ENCODE peak calls at places on chromosomes 5 and 9, in eight cellular contexts. M is mucosa of descending colon; Z is CD8-positive, alpha-beta memory T cell; A is IMR-90; Y is cardiac muscle cell; I is keratinocyte; S is CD8-positive, alpha-beta T cell; F is adipocyte. U is an unnamed sample.
A peak's percentile ranks its signal among the peaks of the same experiment; 100 is the strongest.

GRCh38 chr9:70563437-70564204 is 149.2 kb upstream of the KLF9 start:
- DNase-seq in I (no peak), Z (no peak), A (peak; percentile 76), Y (no peak), M (peak; percentile 32), S (peak; percentile 24), F (peak; percentile 94), U (no peak)

GRCh38 chr5:127893232-127893631 is 190.0 kb downstream of the CCDC192 start:
- DNase-seq in F (no peak), M (no peak), Y (no peak), A (no peak), I (no peak), Z (no peak), S (no peak), U (no peak)

GRCh38 chr9:19660019-19660418 is 128.8 kb downstream of the SLC24A2 start:
- DNase-seq in Y (peak; percentile 26), M (no peak), F (no peak), Z (no peak), S (no peak), A (no peak), I (peak; percentile 5), U (no peak)

GRCh38 chr9:3719286-3719685 is 193.5 kb upstream of the RFX3 start:
- DNase-seq in S (no peak), Y (no peak), I (no peak), F (no peak), Z (no peak), A (no peak), M (no peak), U (no peak)

GRCh38 chr5:131305906-131306305 is 42.1 kb downstream of the CDC42SE2 start:
- DNase-seq in F (no peak), Z (no peak), S (no peak), M (no peak), I (no peak), A (peak; percentile 64), Y (no peak), U (no peak)

GRCh38 chr5:80987078-80987766 is 27.1 kb downstream of the RASGRF2 start:
- DNase-seq in A (no peak), I (no peak), Z (no peak), M (no peak), S (no peak), Y (no peak), F (no peak), U (no peak)

GRCh38 chr9:124695280-124695890 is 75.7 kb downstream of the NR6A1 start:
- DNase-seq in S (no peak), Y (no peak), A (peak; percentile 37), M (no peak), F (peak; percentile 84), I (no peak), Z (no peak), U (no peak)

GRCh38 chr9:133075925-133076324 is 14.1 kb downstream of the CEL start:
- DNase-seq in Y (no peak), A (peak; percentile 87), Z (no peak), I (no peak), F (peak; percentile 87), M (no peak), S (no peak), U (no peak)

GRCh38 chr9:95055337-95055850 is 262.1 kb downstream of the FANCC start:
- DNase-seq in F (peak; percentile 55), Z (no peak), Y (no peak), S (no peak), I (no peak), A (no peak), M (peak; percentile 0), U (no peak)

GRCh38 chr5:58043607-58043945 is 416.3 kb downstream of the PLK2 start:
- DNase-seq in M (no peak), Y (no peak), A (no peak), I (no peak), S (no peak), Z (no peak), F (peak; percentile 7), U (no peak)

GRCh38 chr5:43839218-43839617 is 236.2 kb downstream of the NNT start:
- DNase-seq in F (peak; percentile 46), Z (no peak), A (peak; percentile 91), I (no peak), M (no peak), S (no peak), Y (no peak), U (no peak)

GRCh38 chr5:60366489-60366888 is 333.5 kb downstream of the DEPDC1B start:
- DNase-seq in A (no peak), S (no peak), Y (no peak), F (no peak), M (no peak), I (no peak), Z (no peak), U (no peak)

GRCh38 chr9:131395027-131395744 is 1.3 kb downstream of the PRRC2B start:
- DNase-seq in F (peak; percentile 50), S (peak; percentile 58), M (peak; percentile 59), Z (peak; percentile 65), A (no peak), I (no peak), Y (no peak), U (no peak)

GRCh38 chr9:131395745-131396479 is 2.0 kb downstream of the PRRC2B start:
- DNase-seq in M (no peak), Z (no peak), I (no peak), S (no peak), A (no peak), F (no peak), Y (no peak), U (no peak)

GRCh38 chr9:131398204-131398603 is 4.3 kb downstream of the PRRC2B start:
- DNase-seq in F (no peak), A (no peak), Y (no peak), S (peak; percentile 31), I (no peak), M (no peak), Z (peak; percentile 43), U (no peak)

GRCh38 chr9:131397100-131397790 is 3.4 kb downstream of the PRRC2B start:
- DNase-seq in Z (no peak), F (peak; percentile 48), Y (peak; percentile 49), I (no peak), A (peak; percentile 48), M (no peak), S (no peak), U (no peak)

DNA sequence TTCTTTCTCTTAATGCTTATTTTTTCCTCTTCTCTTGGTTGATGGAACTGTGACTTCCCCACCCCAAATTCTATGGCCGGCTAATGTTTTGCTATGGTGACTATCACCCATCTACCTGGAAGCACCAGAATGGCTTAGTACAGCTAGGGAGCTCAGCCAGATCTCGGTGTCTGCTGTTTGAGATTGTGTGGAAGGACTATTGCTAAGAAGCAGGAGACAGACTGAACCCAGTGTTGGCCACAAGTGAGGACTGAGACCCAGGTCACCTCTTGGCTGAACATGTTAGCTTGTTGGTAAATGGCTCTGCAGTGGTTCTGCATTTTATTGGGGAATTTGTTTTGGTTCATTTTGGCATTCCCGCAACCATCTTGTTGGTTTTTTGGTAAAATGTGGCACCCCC is 2.7 kb downstream of the PRRC2B start:
- DNase-seq in F (no peak), S (no peak), M (no peak), Z (no peak), Y (no peak), A (no peak), I (no peak), U (no peak)
- H3K4me3 ChIP-seq in F (peak overlapping the region; percentile 88), S (peak overlapping the region; percentile 2), M (no peak overlapping the region), Z (peak overlapping the region; percentile 3), Y (peak overlapping the region; percentile 1), A (peak overlapping the region; percentile 10), I (peak overlapping the region; percentile 59), U (peak overlapping the region; percentile 94)

GRCh38 chr9:130839237-130840111 is 4.4 kb downstream of the ABL1 start:
- DNase-seq in A (no peak), Y (no peak), F (no peak), I (no peak), Z (no peak), M (no peak), S (no peak), U (no peak)

GRCh38 chr9:130845254-130845653 is 10.2 kb downstream of the ABL1 start:
- DNase-seq in M (no peak), A (no peak), I (no peak), Y (no peak), F (no peak), S (no peak), Z (no peak), U (no peak)

GRCh38 chr9:130844028-130844427 is 9.0 kb downstream of the ABL1 start:
- DNase-seq in Y (no peak), Z (no peak), S (no peak), I (no peak), M (no peak), A (no peak), F (no peak), U (no peak)

GRCh38 chr9:130843049-130843908 is 8.2 kb downstream of the ABL1 start:
- DNase-seq in A (no peak), Y (no peak), S (no peak), I (no peak), Z (no peak), F (no peak), M (no peak), U (no peak)

GRCh38 chr9:130842547-130842946 is 7.5 kb downstream of the ABL1 start:
- DNase-seq in Z (no peak), M (no peak), A (no peak), F (no peak), Y (no peak), I (no peak), S (no peak), U (no peak)
- H3K4me1 ChIP-seq in Z (peaks cover 26% of the 10 kb centered on the region), M (peaks cover 35% of the 10 kb centered on the region), A (peaks cover 35% of the 10 kb centered on the region), F (peaks cover 84% of the 10 kb centered on the region), Y (peaks cover 31% of the 10 kb centered on the region), I (peaks cover 26% of the 10 kb centered on the region), S (no peaks in the 10 kb centered on the region), U (peaks cover 53% of the 10 kb centered on the region)

DNA sequence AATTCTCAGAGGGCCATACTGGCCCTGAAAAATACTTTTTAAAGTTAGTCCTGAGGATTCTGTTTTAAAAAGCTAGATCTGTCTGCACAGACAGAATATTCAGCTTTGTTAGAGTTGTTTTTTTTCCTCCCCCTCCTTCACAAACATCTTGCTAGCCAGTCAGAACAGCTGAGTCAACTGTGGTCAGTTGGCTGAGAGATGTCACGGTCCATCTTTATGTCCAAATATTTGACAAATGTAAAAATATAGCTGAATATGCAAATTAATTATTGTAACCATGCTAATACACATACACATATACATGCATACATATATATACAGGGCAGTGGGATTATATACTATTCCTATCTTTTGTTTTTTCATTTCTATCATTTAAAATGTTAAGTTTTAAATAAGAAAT is 33.9 kb downstream of the UNC13B start:
- DNase-seq in A (peak; percentile 29), S (no peak), Y (no peak), M (no peak), F (peak; percentile 48), I (no peak), Z (no peak), U (no peak)
- H3K9me3 ChIP-seq in A (peaks cover 6% of the 10 kb centered on the region), S (no peaks in the 10 kb centered on the region), Y (peaks cover 5% of the 10 kb centered on the region), M (peaks cover 37% of the 10 kb centered on the region), F (peaks cover 16% of the 10 kb centered on the region), I (peaks cover 5% of the 10 kb centered on the region), Z (peaks cover 9% of the 10 kb centered on the region), U (peaks cover 9% of the 10 kb centered on the region)

DNA sequence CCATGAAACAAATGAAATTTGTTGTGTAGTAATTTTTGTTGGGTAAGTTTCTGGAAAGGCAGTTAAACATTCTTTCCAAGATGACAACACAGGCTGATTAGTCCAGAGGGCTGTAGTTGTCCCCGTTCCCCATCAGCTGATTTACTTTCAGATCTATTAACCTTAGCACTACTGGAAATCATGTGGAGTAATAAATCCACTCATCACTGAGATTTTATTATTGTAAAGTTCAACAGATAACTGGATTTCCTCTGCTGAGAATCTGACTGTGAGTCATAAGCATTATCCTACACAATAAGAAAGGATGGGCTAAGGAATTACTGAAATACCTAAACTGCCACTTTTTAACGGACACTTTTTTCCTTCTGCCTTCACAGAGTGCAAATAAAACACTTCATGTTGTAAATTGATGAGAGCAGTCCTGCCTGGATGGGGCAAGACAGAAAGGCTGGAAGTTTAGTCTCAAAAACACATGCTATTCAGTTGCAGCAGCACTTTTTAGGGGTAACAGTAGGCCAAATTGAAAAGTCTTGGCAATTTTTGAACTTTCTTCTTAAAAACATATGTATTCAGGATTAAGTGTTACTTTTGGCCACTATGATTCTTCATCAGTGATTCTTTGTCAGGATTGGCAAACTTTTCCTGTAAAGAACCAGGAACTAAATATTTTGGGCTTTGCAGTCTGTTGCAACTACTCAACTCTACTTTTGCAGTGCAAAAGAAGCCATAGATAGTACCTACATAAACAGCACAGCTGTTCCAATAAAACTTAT is 7.1 kb downstream of the STOM start:
- DNase-seq in S (no peak), A (peak; percentile 52), M (peak; percentile 32), Z (no peak), I (no peak), Y (no peak), F (peak; percentile 79), U (no peak)
- H3K4me3 ChIP-seq in S (no peak overlapping the region), A (no peak overlapping the region), M (no peak overlapping the region), Z (no peak overlapping the region), I (peak overlapping the region; percentile 35), Y (no peak overlapping the region), F (peak overlapping the region; percentile 93), U (peak overlapping the region; percentile 44)